ENCODE peak calls at places on chromosomes 4 and X, in five cellular contexts. S is kidney tubule cell, A is right atrium auricular region, H is glutamatergic neuron, U is Karpas-422. L is an unnamed sample.

GRCh38 chr4:3449574-3450534 is 8.1 kb downstream of the HGFAC start:
- DNase-seq in S (no peak), A (no peak), H (peak), U (no peak), L (no peak)

GRCh38 chrX:102129473-102129872 is 4.0 kb downstream of the TCEAL2 start:
- DNase-seq in S (peak), A (no peak), H (no peak), U (peak), L (peak)

GRCh38 chr4:73620115-73620792 is at the start of gene RASSF6:
- DNase-seq in S (peak), A (no peak), H (no peak), U (peak), L (no peak)

GRCh38 chr4:19700951-19701350 is 550.8 kb upstream of the SLIT2 start:
- DNase-seq in S (peak), A (no peak), H (no peak), U (no peak), L (no peak)

GRCh38 chrX:131746491-131746968 is 202.7 kb downstream of the OR13H1 start:
- DNase-seq in S (peak), A (peak), H (no peak), U (peak), L (no peak)

GRCh38 chr4:17562157-17562556 is 14.8 kb upstream of the LAP3 start:
- DNase-seq in S (no peak), A (no peak), H (no peak), U (peak), L (no peak)

GRCh38 chrX:1106478-1107210 is 105.8 kb downstream of the CRLF2 start:
- DNase-seq in S (no peak), A (no peak), H (no peak), U (no peak), L (no peak)

GRCh38 chrX:12439396-12439795 is 301.1 kb downstream of the FRMPD4 start:
- DNase-seq in S (peak), A (no peak), H (no peak), U (no peak), L (no peak)

L was measured in glomerular endothelial cell.